ENCODE peak calls at places on chromosomes 4 and X, in six cellular contexts. One of them, this sample, is unnamed. For H3K4me1, the result is how much of the 10 kb centered on the place peaks cover.

GRCh38 chr4:165502919-165503907 is 124.4 kb downstream of the CPE start:
- DNase-seq in spleen: no peak
- DNase-seq in pancreas: no peak
- DNase-seq in hepatocyte: peak
- DNase-seq in mesenchymal stem cell: peak
- DNase-seq in A549: peak
- DNase-seq in this sample: no peak

GRCh38 chrX:41823402-41823801 is 99.4 kb downstream of the GPR82 start:
- DNase-seq in spleen: no peak
- DNase-seq in pancreas: no peak
- DNase-seq in hepatocyte: peak
- DNase-seq in mesenchymal stem cell: no peak
- DNase-seq in A549: peak
- DNase-seq in this sample: peak

GRCh38 chrX:140425712-140426395 is 79.0 kb downstream of the SOX3 start:
- DNase-seq in spleen: no peak
- DNase-seq in pancreas: no peak
- DNase-seq in hepatocyte: no peak
- DNase-seq in mesenchymal stem cell: no peak
- DNase-seq in A549: no peak
- DNase-seq in this sample: no peak

GRCh38 chr4:77697860-77698599 is 92.4 kb downstream of the CXCL13 start:
- DNase-seq in spleen: no peak
- DNase-seq in pancreas: peak
- DNase-seq in hepatocyte: peak
- DNase-seq in mesenchymal stem cell: peak
- DNase-seq in A549: peak
- DNase-seq in this sample: peak

GRCh38 chrX:11423949-11424348 is 130.7 kb downstream of the AMELX start:
- DNase-seq in spleen: no peak
- DNase-seq in pancreas: no peak
- DNase-seq in hepatocyte: no peak
- DNase-seq in mesenchymal stem cell: no peak
- DNase-seq in A549: no peak
- DNase-seq in this sample: no peak

GRCh38 chr4:38723726-38724506 is 58.9 kb downstream of the TLR10 start:
- DNase-seq in spleen: no peak
- DNase-seq in pancreas: no peak
- DNase-seq in hepatocyte: peak
- DNase-seq in mesenchymal stem cell: peak
- DNase-seq in A549: no peak
- DNase-seq in this sample: peak

GRCh38 chrX:10007604-10008003 is 40.4 kb downstream of the CLDN34 start:
- DNase-seq in spleen: no peak
- DNase-seq in pancreas: no peak
- DNase-seq in hepatocyte: no peak
- DNase-seq in mesenchymal stem cell: peak
- DNase-seq in A549: no peak
- DNase-seq in this sample: no peak

GRCh38 chr4:40238700-40239548 is 42.1 kb downstream of the RHOH start:
- DNase-seq in spleen: peak
- DNase-seq in pancreas: no peak
- DNase-seq in hepatocyte: no peak
- DNase-seq in mesenchymal stem cell: no peak
- DNase-seq in A549: peak
- DNase-seq in this sample: peak

GRCh38 chr4:8188743-8189550 is 10.1 kb upstream of the SH3TC1 start:
- DNase-seq in spleen: no peak
- DNase-seq in pancreas: peak
- DNase-seq in hepatocyte: no peak
- DNase-seq in mesenchymal stem cell: no peak
- DNase-seq in A549: no peak
- DNase-seq in this sample: no peak

GRCh38 chr4:111639876-111640275 is 505.4 kb upstream of the FAM241A start:
- DNase-seq in spleen: no peak
- DNase-seq in pancreas: no peak
- DNase-seq in hepatocyte: peak
- DNase-seq in mesenchymal stem cell: peak
- DNase-seq in A549: no peak
- DNase-seq in this sample: no peak

GRCh38 chr4:54322817-54323417 is 93.8 kb downstream of the PDGFRA start:
- DNase-seq in spleen: no peak
- DNase-seq in pancreas: peak
- DNase-seq in hepatocyte: peak
- DNase-seq in mesenchymal stem cell: peak
- DNase-seq in A549: peak
- DNase-seq in this sample: peak

GRCh38 chrX:21735038-21735752 is 22.7 kb downstream of the SMPX start:
- DNase-seq in spleen: no peak
- DNase-seq in pancreas: no peak
- DNase-seq in hepatocyte: no peak
- DNase-seq in mesenchymal stem cell: no peak
- DNase-seq in A549: no peak
- DNase-seq in this sample: no peak

GRCh38 chr4:87055340-87055739 is 120.5 kb downstream of the AFF1 start:
- DNase-seq in spleen: no peak
- DNase-seq in pancreas: no peak
- DNase-seq in hepatocyte: no peak
- DNase-seq in mesenchymal stem cell: no peak
- DNase-seq in A549: no peak
- DNase-seq in this sample: no peak

GRCh38 chrX:53682885-53683555 is 3.5 kb downstream of the HUWE1 start:
- DNase-seq in spleen: no peak
- DNase-seq in pancreas: no peak
- DNase-seq in hepatocyte: peak
- DNase-seq in mesenchymal stem cell: peak
- DNase-seq in A549: peak
- DNase-seq in this sample: peak

GRCh38 chr4:10299601-10300000 is 157.6 kb downstream of the ZNF518B start:
- DNase-seq in spleen: no peak
- DNase-seq in pancreas: no peak
- DNase-seq in hepatocyte: no peak
- DNase-seq in mesenchymal stem cell: no peak
- DNase-seq in A549: no peak
- DNase-seq in this sample: no peak

GRCh38 chrX:45385767-45386166 is 185.1 kb upstream of the DIPK2B start:
- DNase-seq in spleen: no peak
- DNase-seq in pancreas: no peak
- DNase-seq in hepatocyte: no peak
- DNase-seq in mesenchymal stem cell: no peak
- DNase-seq in A549: no peak
- DNase-seq in this sample: no peak

GRCh38 chr4:139665079-139665689 is 435 bp upstream of the MGST2 start:
- DNase-seq in spleen: no peak
- DNase-seq in pancreas: no peak
- DNase-seq in hepatocyte: no peak
- DNase-seq in mesenchymal stem cell: no peak
- DNase-seq in A549: no peak
- DNase-seq in this sample: no peak

GRCh38 chrX:136196691-136197155 is 49.4 kb downstream of the FHL1 start:
- DNase-seq in spleen: no peak
- DNase-seq in pancreas: no peak
- DNase-seq in hepatocyte: no peak
- DNase-seq in mesenchymal stem cell: no peak
- DNase-seq in A549: no peak
- DNase-seq in this sample: no peak

GRCh38 chr4:129829373-129829772 is 733.4 kb downstream of the C4orf33 start:
- DNase-seq in spleen: no peak
- DNase-seq in pancreas: no peak
- DNase-seq in hepatocyte: no peak
- DNase-seq in mesenchymal stem cell: no peak
- DNase-seq in A549: no peak
- DNase-seq in this sample: no peak

GRCh38 chr4:38800366-38800765 is 4.2 kb downstream of the TLR1 start:
- DNase-seq in spleen: no peak
- DNase-seq in pancreas: no peak
- DNase-seq in hepatocyte: no peak
- DNase-seq in mesenchymal stem cell: no peak
- DNase-seq in A549: no peak
- DNase-seq in this sample: no peak

GRCh38 chr4:38424171-38424871 is 239.7 kb upstream of the KLF3 start:
- DNase-seq in spleen: no peak
- DNase-seq in pancreas: peak
- DNase-seq in hepatocyte: peak
- DNase-seq in mesenchymal stem cell: no peak
- DNase-seq in A549: no peak
- DNase-seq in this sample: peak

GRCh38 chr4:145130130-145130529 is 32.0 kb downstream of the ABCE1 start:
- DNase-seq in spleen: no peak
- DNase-seq in pancreas: no peak
- DNase-seq in hepatocyte: no peak
- DNase-seq in mesenchymal stem cell: no peak
- DNase-seq in A549: no peak
- DNase-seq in this sample: no peak

GRCh38 chr4:145131848-145132247 is 33.7 kb downstream of the ABCE1 start:
- DNase-seq in spleen: no peak
- DNase-seq in pancreas: no peak
- DNase-seq in hepatocyte: no peak
- DNase-seq in mesenchymal stem cell: no peak
- DNase-seq in A549: no peak
- DNase-seq in this sample: no peak

GRCh38 chr4:145130788-145131398 is 32.8 kb downstream of the ABCE1 start:
- DNase-seq in spleen: no peak
- DNase-seq in pancreas: no peak
- DNase-seq in hepatocyte: no peak
- DNase-seq in mesenchymal stem cell: peak
- DNase-seq in A549: no peak
- DNase-seq in this sample: no peak

GRCh38 chr4:145132521-145133098 is 34.5 kb downstream of the ABCE1 start:
- DNase-seq in spleen: no peak
- DNase-seq in pancreas: no peak
- DNase-seq in hepatocyte: no peak
- DNase-seq in mesenchymal stem cell: peak
- DNase-seq in A549: no peak
- DNase-seq in this sample: no peak
- H3K4me1 ChIP-seq in spleen: under half
- H3K4me1 ChIP-seq in pancreas: under half
- H3K4me1 ChIP-seq in hepatocyte: under half
- H3K4me1 ChIP-seq in mesenchymal stem cell: under half
- H3K4me1 ChIP-seq in A549: under half
- H3K4me1 ChIP-seq in this sample: under half

GRCh38 chr4:155690044-155690837 is 23.6 kb downstream of the GUCY1A1 start:
- DNase-seq in spleen: no peak
- DNase-seq in pancreas: no peak
- DNase-seq in hepatocyte: no peak
- DNase-seq in mesenchymal stem cell: no peak
- DNase-seq in A549: no peak
- DNase-seq in this sample: no peak

GRCh38 chr4:155694100-155694785 is 27.6 kb downstream of the GUCY1A1 start:
- DNase-seq in spleen: no peak
- DNase-seq in pancreas: no peak
- DNase-seq in hepatocyte: no peak
- DNase-seq in mesenchymal stem cell: no peak
- DNase-seq in A549: no peak
- DNase-seq in this sample: no peak

GRCh38 chr4:155696226-155696625 is 29.6 kb downstream of the GUCY1A1 start:
- DNase-seq in spleen: no peak
- DNase-seq in pancreas: no peak
- DNase-seq in hepatocyte: no peak
- DNase-seq in mesenchymal stem cell: no peak
- DNase-seq in A549: no peak
- DNase-seq in this sample: no peak

GRCh38 chr4:155692361-155692760 is 25.7 kb downstream of the GUCY1A1 start:
- DNase-seq in spleen: no peak
- DNase-seq in pancreas: no peak
- DNase-seq in hepatocyte: no peak
- DNase-seq in mesenchymal stem cell: no peak
- DNase-seq in A549: no peak
- DNase-seq in this sample: no peak

DNA sequence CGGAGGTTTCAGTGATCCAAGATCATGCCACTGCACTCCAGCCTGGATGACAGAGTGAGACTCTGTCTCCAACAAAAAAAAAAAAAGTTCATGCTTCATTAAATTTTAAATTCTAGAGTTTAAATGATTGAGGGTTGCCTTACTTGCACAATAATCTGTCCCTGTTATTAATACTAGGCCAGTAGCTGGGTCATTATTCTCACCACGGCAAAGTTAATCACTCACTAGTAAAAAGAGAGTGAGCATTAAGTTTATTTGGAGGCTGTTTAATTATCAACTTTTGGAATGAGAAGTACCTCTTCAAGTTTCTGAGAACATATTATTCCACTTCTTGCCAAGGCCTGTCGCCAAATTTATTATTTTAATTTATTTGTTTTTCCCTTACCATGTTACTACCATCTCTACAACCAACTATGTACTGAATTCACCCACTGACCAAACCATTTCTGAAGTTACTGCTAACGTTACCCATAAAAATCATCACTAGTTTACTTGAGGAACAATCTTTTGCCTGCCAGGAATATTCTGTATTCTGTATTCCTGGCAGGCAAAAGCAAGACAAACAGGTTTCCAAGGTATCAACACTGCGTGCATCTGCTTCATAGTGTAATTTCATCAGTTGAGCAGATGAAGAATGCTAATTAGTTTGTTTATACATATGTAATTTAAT is 26.5 kb downstream of the GUCY1A1 start:
- DNase-seq in spleen: no peak
- DNase-seq in pancreas: no peak
- DNase-seq in hepatocyte: no peak
- DNase-seq in mesenchymal stem cell: no peak
- DNase-seq in A549: no peak
- DNase-seq in this sample: no peak
- H3K4me1 ChIP-seq in spleen: under half
- H3K4me1 ChIP-seq in pancreas: under half
- H3K4me1 ChIP-seq in hepatocyte: under half
- H3K4me1 ChIP-seq in mesenchymal stem cell: under half
- H3K4me1 ChIP-seq in A549: under half
- H3K4me1 ChIP-seq in this sample: under half

GRCh38 chr4:76601791-76602190 is 166.8 kb downstream of the SHROOM3 start:
- DNase-seq in spleen: no peak
- DNase-seq in pancreas: no peak
- DNase-seq in hepatocyte: no peak
- DNase-seq in mesenchymal stem cell: peak
- DNase-seq in A549: no peak
- DNase-seq in this sample: peak

GRCh38 chr4:76596713-76597112 is 161.7 kb downstream of the SHROOM3 start:
- DNase-seq in spleen: no peak
- DNase-seq in pancreas: no peak
- DNase-seq in hepatocyte: no peak
- DNase-seq in mesenchymal stem cell: no peak
- DNase-seq in A549: no peak
- DNase-seq in this sample: peak

GRCh38 chr4:76605099-76605563 is 170.1 kb downstream of the SHROOM3 start:
- DNase-seq in spleen: no peak
- DNase-seq in pancreas: no peak
- DNase-seq in hepatocyte: no peak
- DNase-seq in mesenchymal stem cell: no peak
- DNase-seq in A549: no peak
- DNase-seq in this sample: no peak

GRCh38 chr4:76597423-76597979 is 162.5 kb downstream of the SHROOM3 start:
- DNase-seq in spleen: no peak
- DNase-seq in pancreas: no peak
- DNase-seq in hepatocyte: no peak
- DNase-seq in mesenchymal stem cell: peak
- DNase-seq in A549: no peak
- DNase-seq in this sample: peak

GRCh38 chr4:76600447-76600846 is 165.4 kb downstream of the SHROOM3 start:
- DNase-seq in spleen: no peak
- DNase-seq in pancreas: peak
- DNase-seq in hepatocyte: peak
- DNase-seq in mesenchymal stem cell: no peak
- DNase-seq in A549: no peak
- DNase-seq in this sample: peak
- H3K4me1 ChIP-seq in spleen: under half
- H3K4me1 ChIP-seq in pancreas: under half
- H3K4me1 ChIP-seq in hepatocyte: under half
- H3K4me1 ChIP-seq in mesenchymal stem cell: under half
- H3K4me1 ChIP-seq in A549: under half
- H3K4me1 ChIP-seq in this sample: under half

GRCh38 chr4:158778065-158778711 is 9.4 kb downstream of the FNIP2 start:
- DNase-seq in spleen: no peak
- DNase-seq in pancreas: no peak
- DNase-seq in hepatocyte: no peak
- DNase-seq in mesenchymal stem cell: no peak
- DNase-seq in A549: no peak
- DNase-seq in this sample: peak
- H3K4me1 ChIP-seq in spleen: under half
- H3K4me1 ChIP-seq in pancreas: half or more
- H3K4me1 ChIP-seq in hepatocyte: under half
- H3K4me1 ChIP-seq in mesenchymal stem cell: under half
- H3K4me1 ChIP-seq in A549: under half
- H3K4me1 ChIP-seq in this sample: under half